ENCODE peak calls at places on chromosome 16, in ten cellular contexts. D is psoas muscle; T is NCI-H510A treated with DMSO at 0.1 percent for 48 hours; X is stimulated activated naive CD8-positive, alpha-beta T cell treated with anti-CD3 and anti-CD28 coated beads, Interleukin-15, Interleukin-2, amounts not matched to agents 100 U/mL and 50 U/mL, for 24 hours; M is NCI-H460; F is AG09309; Y is heart right ventricle; Z is HCT116; H is cardiac fibroblast; J is astrocyte of the hippocampus. P is an unnamed sample.

GRCh38 chr16:24700549-24701392 is 28.7 kb upstream of the TNRC6A start:
- DNase-seq in F (peak), D (peak), T (no peak), H (peak), X (no peak), J (peak), Y (peak), M (peak), Z (peak), P (no peak)

GRCh38 chr16:88684569-88685155 is 1.6 kb downstream of the SNAI3 start:
- DNase-seq in D (peak), H (no peak), J (no peak), T (no peak), Z (no peak), X (no peak), F (no peak), Y (no peak), M (no peak), P (no peak)

GRCh38 chr16:53053967-53054669 is 673 bp upstream of the CHD9 start:
- DNase-seq in M (no peak), D (peak), J (no peak), Y (peak), F (no peak), H (peak), Z (no peak), T (no peak), X (no peak), P (peak)

GRCh38 chr16:85514601-85515318 is 98.4 kb upstream of the GSE1 start:
- DNase-seq in H (peak), X (no peak), J (peak), Z (peak), D (peak), Y (peak), M (peak), F (peak), T (no peak), P (no peak)

GRCh38 chr16:85151603-85152413 is 39.5 kb upstream of the CIBAR2 start:
- DNase-seq in X (no peak), M (no peak), F (no peak), Z (no peak), H (peak), D (peak), J (peak), Y (peak), T (peak), P (peak)

GRCh38 chr16:11836653-11837244 is 14.6 kb downstream of the RSL1D1 start:
- DNase-seq in D (no peak), X (no peak), H (peak), Y (no peak), M (peak), F (peak), T (no peak), J (peak), Z (no peak), P (no peak)

GRCh38 chr16:4944333-4945281 is 7.7 kb upstream of the PPL start:
- DNase-seq in F (peak), T (peak), J (peak), D (peak), Z (peak), X (peak), M (peak), H (peak), Y (peak), P (peak)

GRCh38 chr16:49706620-49707355 is 149.1 kb downstream of the ZNF423 start:
- DNase-seq in H (no peak), D (no peak), Y (no peak), X (no peak), M (no peak), Z (no peak), F (no peak), J (no peak), T (no peak), P (no peak)

GRCh38 chr16:17529982-17530760 is 59.4 kb upstream of the XYLT1 start:
- DNase-seq in T (no peak), J (no peak), Y (no peak), D (no peak), X (no peak), Z (no peak), F (no peak), H (no peak), M (no peak), P (peak)

GRCh38 chr16:1781758-1782407 is 488 bp downstream of the SPSB3 start:
- DNase-seq in F (no peak), T (no peak), D (peak), J (peak), H (no peak), M (no peak), Z (no peak), Y (peak), X (peak), P (peak)

GRCh38 chr16:56841233-56841632 is 23.8 kb upstream of the SLC12A3 start:
- DNase-seq in J (peak), Y (no peak), X (no peak), M (no peak), Z (no peak), T (no peak), F (peak), D (no peak), H (peak), P (no peak)

GRCh38 chr16:58196898-58197313 is 1.0 kb downstream of the CSNK2A2 start:
- DNase-seq in H (peak), Z (no peak), M (no peak), F (no peak), Y (no peak), J (peak), D (no peak), T (no peak), X (peak), P (peak)

GRCh38 chr16:55701442-55702319 is 45.9 kb downstream of the SLC6A2 start:
- DNase-seq in D (peak), H (peak), J (peak), Y (peak), T (peak), Z (peak), F (peak), X (peak), M (peak), P (peak)

GRCh38 chr16:14409563-14409962 is 220.5 kb downstream of the PARN start:
- DNase-seq in X (no peak), Z (no peak), Y (no peak), F (peak), J (peak), H (peak), D (peak), M (peak), T (no peak), P (no peak)

GRCh38 chr16:22728167-22728836 is 85.7 kb upstream of the HS3ST2 start:
- DNase-seq in T (peak), D (no peak), M (no peak), Z (no peak), X (no peak), Y (no peak), J (peak), F (no peak), H (no peak), P (no peak)

GRCh38 chr16:30567160-30567990 is 4.1 kb downstream of the ZNF688 start:
- DNase-seq in J (peak), X (peak), T (no peak), Z (no peak), H (no peak), M (no peak), F (no peak), D (no peak), Y (no peak), P (peak)

GRCh38 chr16:77744136-77744535 is 21.8 kb downstream of the NUDT7 start:
- DNase-seq in M (no peak), H (no peak), T (no peak), Z (no peak), F (no peak), J (no peak), X (no peak), Y (no peak), D (no peak), P (no peak)

GRCh38 chr16:66127459-66128362 is 238.8 kb upstream of the CDH5 start:
- DNase-seq in T (no peak), M (no peak), Y (peak), J (peak), D (peak), H (peak), F (no peak), X (no peak), Z (no peak), P (no peak)

GRCh38 chr16:67286441-67287235 is 7.3 kb downstream of the PLEKHG4 start:
- DNase-seq in X (no peak), H (no peak), T (no peak), D (peak), Y (no peak), F (no peak), J (peak), M (no peak), Z (no peak), P (no peak)

GRCh38 chr16:53600076-53600475 is 97.1 kb upstream of the AKTIP start:
- DNase-seq in M (no peak), Y (no peak), T (no peak), H (no peak), X (no peak), J (peak), Z (no peak), D (no peak), F (peak), P (no peak)

GRCh38 chr16:88941933-88942909 is 34.8 kb downstream of the CBFA2T3 start:
- DNase-seq in T (no peak), F (no peak), X (peak), D (peak), M (no peak), Z (peak), Y (peak), H (peak), J (peak), P (peak)

GRCh38 chr16:21599158-21599993 is at the start of gene METTL9:
- DNase-seq in T (peak), H (peak), Y (peak), F (peak), J (peak), Z (peak), X (peak), D (peak), M (peak), P (peak)

GRCh38 chr16:28491080-28491969 is 549 bp downstream of the CLN3 start:
- DNase-seq in F (no peak), T (peak), D (peak), X (peak), Z (no peak), M (no peak), J (peak), Y (peak), H (peak), P (peak)

P was measured in activated CD8-positive, alpha-beta T cell treated with anti-CD3 and anti-CD28 coated beads for 36 hours.